ENCODE peak calls at places on chromosomes 16 and 17, in seven cellular contexts. X is HCT116, I is H1, O is SK-N-SH, J is HepG2, S is GM12878, P is K562. Z is an unnamed sample.

GRCh38 chr17:37067555-37068111 is 118.9 kb downstream of the AATF start:
- DNase-seq in O (peak), J (peak), I (no peak), X (peak), S (no peak), P (peak), Z (peak)

GRCh38 chr16:30666681-30667080 is 8.4 kb downstream of the FBRS start:
- DNase-seq in O (no peak), S (no peak), P (no peak), J (no peak), I (no peak), X (no peak), Z (no peak)

GRCh38 chr17:57480438-57481196 is 224.3 kb downstream of the MSI2 start:
- DNase-seq in P (peak), X (no peak), S (no peak), I (no peak), O (peak), J (peak), Z (no peak)

GRCh38 chr17:81332949-81333570 is 38.0 kb upstream of the SLC38A10 start:
- DNase-seq in I (no peak), O (no peak), X (no peak), S (no peak), J (no peak), P (no peak), Z (no peak)

GRCh38 chr17:37547986-37548385 is 58.3 kb downstream of the DUSP14 start:
- DNase-seq in X (no peak), I (no peak), J (no peak), O (no peak), P (no peak), S (no peak), Z (no peak)

GRCh38 chr17:38728290-38728831 is 1.8 kb upstream of the CISD3 start:
- DNase-seq in I (no peak), P (no peak), S (peak), J (no peak), X (no peak), O (no peak), Z (no peak)

GRCh38 chr16:1706386-1707192 is 594 bp downstream of the MAPK8IP3 start:
- DNase-seq in S (no peak), J (no peak), O (peak), P (peak), I (peak), X (no peak), Z (peak)

GRCh38 chr16:55671206-55671973 is 15.6 kb downstream of the SLC6A2 start:
- DNase-seq in J (no peak), O (no peak), P (no peak), S (no peak), X (no peak), I (no peak), Z (no peak)

GRCh38 chr16:55812951-55813350 is 19.9 kb downstream of the CES1 start:
- DNase-seq in O (no peak), J (no peak), P (no peak), X (no peak), S (no peak), I (no peak), Z (no peak)

GRCh38 chr17:69959291-69959690 is 115.7 kb upstream of the KCNJ16 start:
- DNase-seq in I (no peak), P (no peak), O (no peak), X (no peak), J (no peak), S (no peak), Z (no peak)

GRCh38 chr17:27674335-27674734 is 43.3 kb downstream of the LGALS9 start:
- DNase-seq in J (no peak), X (no peak), O (no peak), S (no peak), P (no peak), I (peak), Z (no peak)

GRCh38 chr16:8683640-8684039 is 9.2 kb downstream of the ABAT start:
- DNase-seq in I (no peak), X (no peak), J (no peak), O (no peak), S (no peak), P (no peak), Z (no peak)

GRCh38 chr17:13017623-13018462 is at the start of gene ELAC2:
- DNase-seq in X (peak), J (peak), P (peak), I (peak), O (peak), S (peak), Z (peak)

GRCh38 chr17:64500487-64500859 is 3.6 kb upstream of the POLG2 start:
- DNase-seq in I (no peak), X (no peak), S (no peak), P (no peak), O (no peak), J (no peak), Z (no peak)

GRCh38 chr16:78292726-78293380 is 193.4 kb downstream of the WWOX start:
- DNase-seq in P (no peak), J (peak), O (no peak), I (no peak), X (no peak), S (no peak), Z (peak)

GRCh38 chr16:75099738-75100615 is 16.6 kb downstream of the LDHD start:
- DNase-seq in O (peak), X (no peak), P (no peak), I (no peak), J (no peak), S (no peak), Z (no peak)

GRCh38 chr17:70808596-70808995 is 639.3 kb downstream of the KCNJ2 start:
- DNase-seq in J (no peak), P (no peak), S (no peak), O (peak), X (peak), I (no peak), Z (peak)

GRCh38 chr16:7423436-7423941 is 90.8 kb downstream of the RBFOX1 start:
- DNase-seq in X (no peak), J (no peak), O (no peak), S (no peak), P (no peak), I (no peak), Z (no peak)

GRCh38 chr17:81399481-81400153 is 4.4 kb downstream of the BAHCC1 start:
- DNase-seq in J (no peak), S (no peak), P (peak), I (no peak), X (no peak), O (peak), Z (no peak)

GRCh38 chr17:42598905-42599304 is 10.3 kb downstream of the RETREG3 start:
- DNase-seq in I (no peak), P (no peak), S (no peak), O (no peak), X (no peak), J (no peak), Z (no peak)

GRCh38 chr16:85712841-85713240 is 24.1 kb upstream of the GINS2 start:
- DNase-seq in J (no peak), P (no peak), O (no peak), X (no peak), I (no peak), S (no peak), Z (no peak)

GRCh38 chr17:50209472-50210248 is 8.2 kb upstream of the COL1A1 start:
- DNase-seq in S (no peak), P (no peak), J (no peak), X (no peak), O (peak), I (peak), Z (no peak)

GRCh38 chr17:58269557-58270291 is 11.0 kb downstream of the MPO start:
- DNase-seq in J (no peak), S (no peak), X (no peak), O (peak), I (no peak), P (peak), Z (no peak)

GRCh38 chr17:50190278-50191069 is 11.0 kb downstream of the COL1A1 start:
- DNase-seq in I (no peak), X (no peak), O (no peak), P (no peak), S (no peak), J (no peak), Z (no peak)

GRCh38 chr16:71916397-71916920 is 21.1 kb downstream of the IST1 start:
- DNase-seq in J (no peak), S (no peak), P (no peak), I (no peak), O (no peak), X (no peak), Z (no peak)

GRCh38 chr17:48526986-48527741 is 3.6 kb downstream of the HOXB1 start:
- DNase-seq in O (peak), X (no peak), J (no peak), P (no peak), I (peak), S (no peak), Z (no peak)

GRCh38 chr17:46863383-46864121 is 12.2 kb downstream of the WNT9B start:
- DNase-seq in P (no peak), I (no peak), X (no peak), J (no peak), O (no peak), S (no peak), Z (no peak)

GRCh38 chr16:1469693-1470201 is 5.1 kb downstream of the CLCN7 start:
- DNase-seq in S (no peak), J (no peak), X (no peak), I (peak), P (no peak), O (no peak), Z (no peak)

GRCh38 chr17:76076765-76077581 is 2.0 kb upstream of the ZACN start:
- DNase-seq in P (no peak), O (peak), I (peak), J (no peak), X (no peak), S (no peak), Z (no peak)

GRCh38 chr16:31421587-31421986 is 6.6 kb downstream of the COX6A2 start:
- DNase-seq in P (no peak), O (no peak), X (no peak), S (peak), I (no peak), J (no peak), Z (no peak)

GRCh38 chr16:678858-679807 is 1.1 kb upstream of the STUB1 start:
- DNase-seq in S (no peak), O (peak), I (peak), J (peak), X (no peak), P (peak), Z (no peak)

GRCh38 chr16:69084301-69084700 is 21.2 kb upstream of the HAS3 start:
- DNase-seq in J (no peak), O (no peak), S (no peak), I (no peak), X (no peak), P (no peak), Z (no peak)

GRCh38 chr16:2512920-2513404 is 790 bp upstream of the ATP6V0C start:
- DNase-seq in I (peak), O (peak), P (no peak), J (no peak), X (no peak), S (no peak), Z (no peak)

GRCh38 chr16:30927789-30928378 is 4.5 kb downstream of the FBXL19 start:
- DNase-seq in X (peak), S (peak), O (peak), P (peak), I (peak), J (peak), Z (peak)

GRCh38 chr16:57675752-57676623 is 7.9 kb downstream of the ADGRG3 start:
- DNase-seq in X (no peak), J (no peak), O (no peak), I (peak), P (peak), S (no peak), Z (no peak)

GRCh38 chr16:67336111-67336510 is 9.5 kb downstream of the LRRC36 start:
- DNase-seq in X (no peak), J (no peak), P (no peak), S (no peak), I (no peak), O (no peak), Z (peak)

GRCh38 chr17:49280061-49280460 is 49.5 kb upstream of the PHOSPHO1 start:
- DNase-seq in P (no peak), X (no peak), O (no peak), S (no peak), J (no peak), I (no peak), Z (no peak)

GRCh38 chr16:57268804-57269800 is 15.4 kb downstream of the PLLP start:
- DNase-seq in S (no peak), O (peak), I (no peak), J (peak), P (peak), X (no peak), Z (no peak)

GRCh38 chr16:10122546-10122945 is 59.7 kb downstream of the GRIN2A start:
- DNase-seq in P (peak), O (peak), J (peak), I (no peak), S (no peak), X (no peak), Z (no peak)

GRCh38 chr16:88880226-88881051 is 14.0 kb upstream of the PABPN1L start:
- DNase-seq in X (no peak), O (no peak), I (no peak), J (no peak), S (no peak), P (no peak), Z (no peak)

DNA sequence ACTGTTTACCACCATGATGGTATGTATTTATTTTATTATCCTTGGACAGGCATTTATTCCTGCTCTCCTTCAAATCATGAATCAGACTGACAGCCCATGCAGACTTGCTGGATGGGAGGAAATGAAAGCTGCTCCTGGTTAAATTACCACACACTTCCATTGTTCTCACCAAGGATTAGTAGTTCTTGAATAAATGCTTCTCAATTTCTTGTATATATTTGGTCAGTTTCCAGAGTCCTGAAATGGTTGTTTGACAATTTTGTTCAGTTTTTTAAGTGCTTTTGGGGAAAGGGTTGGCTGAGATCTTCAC is 99.7 kb downstream of the CA4 start:
- DNase-seq in I (no peak), J (no peak), X (no peak), P (no peak), S (no peak), O (no peak), Z (no peak)
- TF ChIP-seq JUND in I (no peak), J (no peak), X (no peak), P (no peak), S (no peak), O (no peak), Z (no peak)

DNA sequence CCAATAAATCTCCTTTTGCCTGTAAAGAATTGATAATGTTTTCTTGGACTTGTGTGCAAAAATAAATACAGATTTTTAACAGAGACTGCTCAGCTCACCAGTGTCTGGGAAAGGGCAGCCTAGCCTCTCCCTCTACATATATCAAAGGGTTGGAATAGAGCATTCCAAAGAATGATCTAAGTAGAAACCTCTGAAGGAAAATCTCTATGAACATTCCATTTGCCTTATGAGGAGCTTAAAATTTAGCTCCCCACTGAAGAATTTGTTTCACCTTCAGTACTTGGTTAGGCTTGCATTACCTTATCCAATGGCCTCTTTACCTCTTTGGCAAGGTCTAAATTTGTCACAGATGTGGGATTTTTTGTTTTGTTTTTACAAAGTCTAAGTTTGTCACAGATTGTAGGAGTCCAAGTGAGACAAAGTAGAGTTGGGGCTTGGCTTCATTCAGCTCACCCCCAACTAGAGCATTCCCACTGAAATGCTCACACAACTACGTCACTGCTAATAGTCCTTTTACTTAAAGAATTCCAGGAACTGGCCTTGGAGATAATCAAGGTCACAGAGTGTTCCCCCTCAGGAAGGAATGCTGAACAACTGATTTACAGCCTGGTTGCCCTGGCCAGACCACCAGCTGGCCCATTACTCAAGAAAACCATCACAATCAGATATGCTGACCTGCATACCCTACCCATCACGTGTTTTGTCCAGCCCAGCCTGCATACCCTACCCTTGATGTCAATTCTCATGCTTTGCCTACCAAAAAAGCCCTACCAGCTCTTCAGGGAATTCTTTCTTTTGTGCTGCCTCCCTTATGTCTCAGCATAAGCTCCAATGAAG is 26.6 kb upstream of the PPM1D start:
- DNase-seq in J (peak), P (no peak), O (no peak), I (no peak), X (no peak), S (no peak), Z (no peak)
- TF ChIP-seq JUND in J (no peak), P (no peak), O (peak), I (no peak), X (no peak), S (no peak), Z (no peak)

GRCh38 chr17:78383725-78384471 is 5.4 kb downstream of the PGS1 start:
- DNase-seq in S (peak), X (no peak), P (no peak), O (no peak), J (no peak), I (no peak), Z (no peak)
- TF ChIP-seq JUND in S (no peak), X (no peak), P (no peak), O (peak), J (no peak), I (no peak), Z (no peak)

GRCh38 chr17:146546-146945 is 9.2 kb downstream of the SCGB1C2 start:
- DNase-seq in O (no peak), J (no peak), P (no peak), S (no peak), X (no peak), I (no peak), Z (no peak)
- TF ChIP-seq JUND in O (no peak), J (no peak), P (no peak), S (no peak), X (no peak), I (no peak), Z (no peak)